ENCODE peak calls at places on chromosome 1, in seven cellular contexts. K is germinal center, A is Right ventricle myocardium superior, R is mesenchymal stem cell, H is sigmoid colon, C is NCI-H2081, X is posterior cingulate gyrus. Y is an unnamed sample.

GRCh38 chr1:45870500-45870899 is 67.1 kb downstream of the MAST2 start:
- DNase-seq in K (no peak), A (no peak), R (no peak), H (no peak), C (no peak), X (no peak), Y (no peak)

GRCh38 chr1:78570539-78570938 is 49.7 kb upstream of the IFI44L start:
- DNase-seq in K (no peak), A (no peak), R (no peak), H (no peak), C (no peak), X (no peak), Y (no peak)

GRCh38 chr1:153023109-153023508 is 7.9 kb upstream of the SPRR1B start:
- DNase-seq in K (no peak), A (no peak), R (no peak), H (no peak), C (no peak), X (no peak), Y (no peak)

GRCh38 chr1:78070758-78071157 is 25.0 kb downstream of the GIPC2 start:
- DNase-seq in K (no peak), A (no peak), R (no peak), H (no peak), C (no peak), X (no peak), Y (no peak)

GRCh38 chr1:244840219-244840794 is 4.8 kb downstream of the COX20 start:
- DNase-seq in K (no peak), A (no peak), R (no peak), H (no peak), C (no peak), X (no peak), Y (no peak)

GRCh38 chr1:228377664-228378452 is 28.8 kb downstream of the TRIM11 start:
- DNase-seq in K (no peak), A (peak; percentile 55), R (no peak), H (peak; percentile 66), C (no peak), X (no peak), Y (no peak)

GRCh38 chr1:76933847-76934657 is 66.8 kb downstream of the ST6GALNAC5 start:
- DNase-seq in K (no peak), A (no peak), R (no peak), H (no peak), C (peak; percentile 24), X (no peak), Y (no peak)

GRCh38 chr1:109091196-109092193 is 931 bp downstream of the TMEM167B start:
- DNase-seq in K (no peak), A (no peak), R (peak; percentile 85), H (no peak), C (no peak), X (no peak), Y (no peak)

GRCh38 chr1:57091642-57092041 is 125.8 kb upstream of the C8B start:
- DNase-seq in K (no peak), A (no peak), R (no peak), H (no peak), C (no peak), X (no peak), Y (no peak)

GRCh38 chr1:166032901-166033371 is 133.9 kb downstream of the FAM78B start:
- DNase-seq in K (no peak), A (peak; percentile 45), R (no peak), H (no peak), C (peak; percentile 77), X (no peak), Y (no peak)

GRCh38 chr1:114718661-114719423 is 2.3 kb upstream of the NRAS start:
- DNase-seq in K (no peak), A (no peak), R (peak; percentile 30), H (no peak), C (no peak), X (no peak), Y (no peak)

GRCh38 chr1:53548031-53548491 is 88.9 kb downstream of the DMRTB1 start:
- DNase-seq in K (no peak), A (peak; percentile 29), R (no peak), H (peak; percentile 43), C (no peak), X (no peak), Y (no peak)

GRCh38 chr1:31976401-31976800 is 37.3 kb upstream of the KHDRBS1 start:
- DNase-seq in K (no peak), A (no peak), R (no peak), H (no peak), C (no peak), X (no peak), Y (no peak)

GRCh38 chr1:235253219-235253640 is 74.7 kb downstream of the ARID4B start:
- DNase-seq in K (peak; percentile 29), A (no peak), R (peak; percentile 82), H (peak; percentile 80), C (peak; percentile 86), X (peak; percentile 50), Y (peak; percentile 33)

GRCh38 chr1:47313915-47314664 is at the start of gene STIL:
- DNase-seq in K (peak; percentile 99), A (peak; percentile 99), R (peak; percentile 100), H (peak; percentile 99), C (peak; percentile 100), X (peak; percentile 99), Y (peak; percentile 96)

GRCh38 chr1:19205403-19205802 is 4.7 kb downstream of the UBR4 start:
- DNase-seq in K (no peak), A (no peak), R (no peak), H (no peak), C (no peak), X (no peak), Y (no peak)

GRCh38 chr1:205936846-205937707 is 6.2 kb downstream of the SLC26A9 start:
- DNase-seq in K (no peak), A (no peak), R (peak; percentile 52), H (no peak), C (no peak), X (no peak), Y (no peak)

GRCh38 chr1:165895451-165895871 is 68.0 kb downstream of the UCK2 start:
- DNase-seq in K (no peak), A (no peak), R (peak; percentile 51), H (no peak), C (no peak), X (no peak), Y (no peak)

GRCh38 chr1:115768549-115768948 is at the start of gene CASQ2:
- DNase-seq in K (no peak), A (peak; percentile 83), R (no peak), H (peak; percentile 78), C (no peak), X (no peak), Y (no peak)

GRCh38 chr1:50080904-50081586 is 27.7 kb upstream of the ELAVL4 start:
- DNase-seq in K (no peak), A (no peak), R (no peak), H (no peak), C (peak; percentile 70), X (no peak), Y (no peak)

GRCh38 chr1:24822887-24823286 is 77.6 kb downstream of the CLIC4 start:
- DNase-seq in K (no peak), A (no peak), R (peak; percentile 33), H (no peak), C (no peak), X (no peak), Y (no peak)

GRCh38 chr1:5637171-5637570 is 355.1 kb downstream of the NPHP4 start:
- DNase-seq in K (no peak), A (no peak), R (no peak), H (no peak), C (no peak), X (peak; percentile 48), Y (peak; percentile 59)

GRCh38 chr1:145994391-145995120 is 1.8 kb downstream of the TXNIP start:
- DNase-seq in K (no peak), A (no peak), R (no peak), H (peak; percentile 65), C (no peak), X (no peak), Y (no peak)

GRCh38 chr1:25037174-25038074 is 107.3 kb upstream of the RUNX3 start:
- DNase-seq in K (peak; percentile 77), A (peak; percentile 43), R (peak; percentile 49), H (no peak), C (peak; percentile 38), X (no peak), Y (peak; percentile 60)

GRCh38 chr1:167936930-167937708 is at the start of gene MPC2:
- DNase-seq in K (peak; percentile 76), A (peak; percentile 84), R (peak; percentile 78), H (peak; percentile 89), C (peak; percentile 45), X (peak; percentile 32), Y (peak; percentile 82)

GRCh38 chr1:89911186-89911976 is 83.5 kb upstream of the ZNF326 start:
- DNase-seq in K (no peak), A (no peak), R (peak; percentile 43), H (no peak), C (no peak), X (no peak), Y (no peak)

GRCh38 chr1:94698341-94698740 is 121.8 kb upstream of the SLC44A3 start:
- DNase-seq in K (no peak), A (no peak), R (peak; percentile 49), H (no peak), C (no peak), X (no peak), Y (no peak)

GRCh38 chr1:213887842-213888241 is 99.9 kb upstream of the PROX1 start:
- DNase-seq in K (no peak), A (no peak), R (no peak), H (no peak), C (no peak), X (no peak), Y (no peak)

GRCh38 chr1:157626099-157626498 is 28.2 kb upstream of the FCRL4 start:
- DNase-seq in K (peak; percentile 58), A (no peak), R (no peak), H (no peak), C (no peak), X (no peak), Y (no peak)

Y was measured in CD8-positive, alpha-beta memory T cell.